ENCODE peak calls at places on chromosomes 13 and 19, in seven cellular contexts. O, V, Z, M, W, N and C are unnamed samples.

GRCh38 chr13:43848250-43848649 is 31.3 kb downstream of the CCDC122 start:
- DNase-seq in O (no peak), V (peak; percentile 71), Z (no peak), M (no peak), W (peak; percentile 71), N (no peak), C (no peak)

GRCh38 chr13:112670118-112670517 is 19.7 kb upstream of the ATP11A start:
- DNase-seq in O (no peak), V (no peak), Z (no peak), M (peak; percentile 36), W (no peak), N (no peak), C (no peak)

GRCh38 chr19:18650468-18651001 is 13.7 kb downstream of the KLHL26 start:
- DNase-seq in O (no peak), V (peak; percentile 93), Z (no peak), M (no peak), W (peak; percentile 98), N (no peak), C (no peak)

GRCh38 chr13:35839746-35840273 is 291.4 kb downstream of the DCLK1 start:
- DNase-seq in O (no peak), V (no peak), Z (no peak), M (no peak), W (no peak), N (no peak), C (no peak)

GRCh38 chr13:100596516-100596915 is 7.9 kb upstream of the GGACT start:
- DNase-seq in O (no peak), V (no peak), Z (no peak), M (no peak), W (no peak), N (no peak), C (no peak)

GRCh38 chr19:36051236-36051635 is 2.8 kb downstream of the THAP8 start:
- DNase-seq in O (peak; percentile 89), V (no peak), Z (no peak), M (peak; percentile 85), W (no peak), N (no peak), C (no peak)

GRCh38 chr13:97241761-97242160 is 19.6 kb downstream of the MBNL2 start:
- DNase-seq in O (no peak), V (no peak), Z (no peak), M (no peak), W (no peak), N (no peak), C (no peak)

GRCh38 chr19:2315818-2316353 is 7.9 kb upstream of the LINGO3 start:
- DNase-seq in O (peak; percentile 68), V (peak; percentile 56), Z (peak; percentile 48), M (peak; percentile 75), W (peak; percentile 59), N (peak; percentile 28), C (no peak)

GRCh38 chr13:20191311-20191901 is 1.3 kb downstream of the GJB2 start:
- DNase-seq in O (no peak), V (no peak), Z (no peak), M (no peak), W (no peak), N (peak; percentile 4), C (no peak)

GRCh38 chr19:15555759-15556633 is 47.7 kb downstream of the CYP4F22 start:
- DNase-seq in O (peak; percentile 97), V (peak; percentile 87), Z (peak; percentile 68), M (peak; percentile 98), W (peak; percentile 87), N (peak; percentile 95), C (peak; percentile 77)

GRCh38 chr13:50158385-50159165 is 143.3 kb downstream of the KCNRG start:
- DNase-seq in O (no peak), V (no peak), Z (no peak), M (no peak), W (no peak), N (no peak), C (no peak)

GRCh38 chr19:1154731-1155351 is 19.2 kb downstream of the SBNO2 start:
- DNase-seq in O (no peak), V (peak; percentile 86), Z (no peak), M (no peak), W (peak; percentile 95), N (peak; percentile 92), C (no peak)

GRCh38 chr19:19258589-19259338 is 14.3 kb downstream of the TM6SF2 start:
- DNase-seq in O (no peak), V (no peak), Z (no peak), M (no peak), W (no peak), N (no peak), C (no peak)

GRCh38 chr13:27975579-27976361 is 6.7 kb upstream of the CDX2 start:
- DNase-seq in O (no peak), V (no peak), Z (no peak), M (peak; percentile 45), W (no peak), N (no peak), C (no peak)

GRCh38 chr13:110388141-110388943 is 81.3 kb downstream of the COL4A2 start:
- DNase-seq in O (peak; percentile 59), V (peak; percentile 83), Z (no peak), M (peak; percentile 66), W (peak; percentile 98), N (peak; percentile 92), C (no peak)

GRCh38 chr19:35056513-35057063 is 15.1 kb downstream of the HPN start:
- DNase-seq in O (no peak), V (no peak), Z (no peak), M (no peak), W (no peak), N (no peak), C (no peak)

DNA sequence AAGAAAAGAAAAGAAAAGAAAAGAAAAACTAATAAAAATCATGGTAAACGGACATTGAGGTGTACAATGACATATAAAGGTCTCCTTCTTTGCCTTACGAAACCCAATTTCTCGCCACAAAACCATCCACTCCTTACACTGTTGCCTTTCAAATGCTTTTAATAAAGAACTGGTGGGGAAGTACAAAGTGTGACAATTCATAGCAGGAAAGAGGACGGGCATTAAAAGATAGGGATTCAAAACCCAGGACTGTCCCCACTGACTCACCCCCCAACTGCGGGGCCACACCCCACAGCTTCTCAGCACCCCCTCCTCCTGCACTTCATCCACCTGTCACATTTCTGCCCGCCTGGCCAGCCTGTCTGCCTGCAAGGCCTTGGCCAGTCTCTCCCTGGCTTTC is 2.4 kb downstream of the MBD3L2B start:
- DNase-seq in O (no peak), V (no peak), Z (no peak), M (no peak), W (no peak), N (no peak), C (no peak)
- H2BK120ac ChIP-seq in O (no peak overlapping the region), V (no peak overlapping the region), Z (no peak overlapping the region), M (no peak overlapping the region), W (no peak overlapping the region), N (no peak overlapping the region), C (no peak overlapping the region)

DNA sequence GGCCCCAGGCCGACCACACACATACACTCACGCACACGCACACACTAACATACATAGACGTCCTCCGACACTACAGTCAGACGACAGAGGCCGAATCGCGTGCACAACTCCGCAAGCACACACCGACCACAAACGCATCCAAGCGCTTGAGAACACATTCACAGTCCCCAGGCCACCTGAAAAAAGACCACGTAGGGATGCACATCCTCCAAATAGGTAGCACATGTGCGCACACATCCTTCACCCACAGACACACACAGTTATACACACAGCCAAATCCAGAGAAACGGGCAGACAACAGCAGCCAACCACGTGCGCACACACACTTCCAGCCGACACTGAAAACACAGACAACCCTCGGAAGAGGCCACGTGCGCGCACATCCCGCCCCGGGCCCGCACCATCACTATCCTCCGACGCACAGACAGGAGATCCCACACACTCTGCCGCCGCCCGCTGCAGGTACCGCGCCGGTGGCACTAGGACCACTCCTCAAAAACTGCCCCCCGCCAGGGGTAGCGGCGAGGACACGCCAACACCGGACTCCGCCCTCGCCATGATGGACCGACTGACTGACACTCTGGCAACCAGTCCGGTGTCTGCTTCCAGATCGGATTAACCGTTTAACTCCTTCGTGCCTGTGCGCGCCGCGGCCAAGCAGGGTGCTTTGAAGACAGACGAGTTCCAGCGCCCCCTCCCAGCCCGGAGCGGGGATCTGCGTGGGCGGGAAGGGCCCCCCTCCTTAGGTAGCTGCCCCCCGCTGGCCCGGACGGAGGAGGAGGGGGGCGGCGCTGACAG is 493 bp upstream of the PDE4A start:
- DNase-seq in O (peak; percentile 98), V (peak; percentile 61), Z (peak; percentile 90), M (peak; percentile 97), W (peak; percentile 83), N (no peak), C (peak; percentile 92)
- H2BK120ac ChIP-seq in O (no peak overlapping the region), V (no peak overlapping the region), Z (no peak overlapping the region), M (no peak overlapping the region), W (no peak overlapping the region), N (no peak overlapping the region), C (no peak overlapping the region)

GRCh38 chr13:83815598-83815997 is 66.7 kb downstream of the SLITRK1 start:
- DNase-seq in O (peak; percentile 8), V (no peak), Z (no peak), M (no peak), W (no peak), N (no peak), C (no peak)

GRCh38 chr13:83819611-83820010 is 62.7 kb downstream of the SLITRK1 start:
- DNase-seq in O (no peak), V (peak; percentile 3), Z (no peak), M (no peak), W (no peak), N (no peak), C (no peak)

GRCh38 chr13:83810136-83810535 is 72.1 kb downstream of the SLITRK1 start:
- DNase-seq in O (no peak), V (no peak), Z (no peak), M (no peak), W (no peak), N (no peak), C (no peak)

GRCh38 chr13:83819156-83819555 is 63.1 kb downstream of the SLITRK1 start:
- DNase-seq in O (no peak), V (no peak), Z (no peak), M (no peak), W (no peak), N (no peak), C (no peak)

DNA sequence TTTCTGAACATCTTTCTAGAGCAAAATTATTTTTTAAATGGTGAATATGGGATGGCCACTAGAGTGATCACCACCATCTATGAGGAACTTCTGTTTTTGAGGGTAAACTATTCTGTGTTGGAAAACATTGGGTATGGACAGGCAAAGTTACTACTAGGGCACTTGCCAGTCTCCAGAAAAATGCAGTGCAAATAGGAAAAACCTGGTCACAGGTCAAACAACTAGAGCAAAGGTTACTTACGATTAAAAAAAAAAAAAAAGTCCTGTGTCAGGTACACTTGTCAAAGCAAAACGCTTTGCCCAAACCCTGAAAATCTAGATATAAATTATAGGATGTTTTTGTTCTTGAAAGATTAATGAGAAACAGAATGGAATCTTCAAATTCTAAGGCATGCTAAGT is 66.2 kb downstream of the SLITRK1 start:
- DNase-seq in O (no peak), V (no peak), Z (no peak), M (no peak), W (no peak), N (no peak), C (no peak)
- H2BK120ac ChIP-seq in O (no peak overlapping the region), V (no peak overlapping the region), Z (no peak overlapping the region), M (no peak overlapping the region), W (no peak overlapping the region), N (no peak overlapping the region), C (no peak overlapping the region)

GRCh38 chr13:101811881-101812280 is 359.4 kb downstream of the ITGBL1 start:
- DNase-seq in O (no peak), V (no peak), Z (no peak), M (no peak), W (no peak), N (no peak), C (no peak)
- H2BK120ac ChIP-seq in O (no peak overlapping the region), V (no peak overlapping the region), Z (no peak overlapping the region), M (no peak overlapping the region), W (no peak overlapping the region), N (no peak overlapping the region), C (no peak overlapping the region)

GRCh38 chr19:50858896-50859295 is 4.2 kb downstream of the KLK3 start:
- DNase-seq in O (no peak), V (no peak), Z (no peak), M (peak; percentile 82), W (no peak), N (no peak), C (no peak)
- H2BK120ac ChIP-seq in O (no peak overlapping the region), V (no peak overlapping the region), Z (no peak overlapping the region), M (no peak overlapping the region), W (no peak overlapping the region), N (no peak overlapping the region), C (no peak overlapping the region)